ENCODE peak calls at places on chromosomes 13 and 19, in nine cellular contexts. One of them, this sample, is unnamed.

GRCh38 chr13:89375839-89376238 is 1704.7 kb downstream of the SLITRK5 start:
- DNase-seq in uterus: no peak
- DNase-seq in tibial nerve: no peak
- DNase-seq in AG04449: no peak
- DNase-seq in transverse colon: no peak
- DNase-seq in pancreas: no peak
- DNase-seq in upper lobe of right lung: no peak
- DNase-seq in body of pancreas: no peak
- DNase-seq in GM23338: no peak
- DNase-seq in this sample: no peak

GRCh38 chr19:44848036-44848804 is 2.1 kb downstream of the NECTIN2 start:
- DNase-seq in uterus: peak
- DNase-seq in tibial nerve: no peak
- DNase-seq in AG04449: no peak
- DNase-seq in transverse colon: no peak
- DNase-seq in pancreas: no peak
- DNase-seq in upper lobe of right lung: no peak
- DNase-seq in body of pancreas: peak
- DNase-seq in GM23338: peak
- DNase-seq in this sample: peak

GRCh38 chr19:58558066-58558622 is at the start of gene UBE2M:
- DNase-seq in uterus: peak
- DNase-seq in tibial nerve: no peak
- DNase-seq in AG04449: no peak
- DNase-seq in transverse colon: peak
- DNase-seq in pancreas: peak
- DNase-seq in upper lobe of right lung: peak
- DNase-seq in body of pancreas: peak
- DNase-seq in GM23338: peak
- DNase-seq in this sample: peak

GRCh38 chr13:109698779-109699178 is 87.6 kb downstream of the IRS2 start:
- DNase-seq in uterus: no peak
- DNase-seq in tibial nerve: no peak
- DNase-seq in AG04449: peak
- DNase-seq in transverse colon: no peak
- DNase-seq in pancreas: no peak
- DNase-seq in upper lobe of right lung: no peak
- DNase-seq in body of pancreas: no peak
- DNase-seq in GM23338: no peak
- DNase-seq in this sample: no peak

GRCh38 chr13:96934889-96935490 is 59.3 kb downstream of the OXGR1 start:
- DNase-seq in uterus: no peak
- DNase-seq in tibial nerve: no peak
- DNase-seq in AG04449: no peak
- DNase-seq in transverse colon: no peak
- DNase-seq in pancreas: no peak
- DNase-seq in upper lobe of right lung: no peak
- DNase-seq in body of pancreas: no peak
- DNase-seq in GM23338: no peak
- DNase-seq in this sample: no peak

GRCh38 chr13:19061278-19061677 is 120.3 kb downstream of the TUBA3C start:
- DNase-seq in uterus: no peak
- DNase-seq in tibial nerve: no peak
- DNase-seq in AG04449: no peak
- DNase-seq in transverse colon: no peak
- DNase-seq in pancreas: no peak
- DNase-seq in upper lobe of right lung: no peak
- DNase-seq in body of pancreas: no peak
- DNase-seq in GM23338: no peak
- DNase-seq in this sample: no peak

GRCh38 chr13:44744880-44745633 is 168.9 kb upstream of the TSC22D1 start:
- DNase-seq in uterus: no peak
- DNase-seq in tibial nerve: no peak
- DNase-seq in AG04449: no peak
- DNase-seq in transverse colon: no peak
- DNase-seq in pancreas: no peak
- DNase-seq in upper lobe of right lung: no peak
- DNase-seq in body of pancreas: no peak
- DNase-seq in GM23338: no peak
- DNase-seq in this sample: no peak

GRCh38 chr13:27172495-27172842 is 858 bp upstream of the USP12 start:
- DNase-seq in uterus: no peak
- DNase-seq in tibial nerve: no peak
- DNase-seq in AG04449: no peak
- DNase-seq in transverse colon: no peak
- DNase-seq in pancreas: no peak
- DNase-seq in upper lobe of right lung: no peak
- DNase-seq in body of pancreas: no peak
- DNase-seq in GM23338: no peak
- DNase-seq in this sample: no peak

GRCh38 chr19:29277107-29277506 is 64.2 kb upstream of the UQCRFS1 start:
- DNase-seq in uterus: no peak
- DNase-seq in tibial nerve: no peak
- DNase-seq in AG04449: no peak
- DNase-seq in transverse colon: peak
- DNase-seq in pancreas: no peak
- DNase-seq in upper lobe of right lung: peak
- DNase-seq in body of pancreas: no peak
- DNase-seq in GM23338: peak
- DNase-seq in this sample: peak

GRCh38 chr13:71876648-71877279 is 9.8 kb upstream of the DACH1 start:
- DNase-seq in uterus: no peak
- DNase-seq in tibial nerve: no peak
- DNase-seq in AG04449: no peak
- DNase-seq in transverse colon: no peak
- DNase-seq in pancreas: no peak
- DNase-seq in upper lobe of right lung: no peak
- DNase-seq in body of pancreas: no peak
- DNase-seq in GM23338: no peak
- DNase-seq in this sample: no peak

GRCh38 chr19:46660008-46660517 is 919 bp downstream of the DACT3 start:
- DNase-seq in uterus: peak
- DNase-seq in tibial nerve: no peak
- DNase-seq in AG04449: no peak
- DNase-seq in transverse colon: no peak
- DNase-seq in pancreas: no peak
- DNase-seq in upper lobe of right lung: no peak
- DNase-seq in body of pancreas: peak
- DNase-seq in GM23338: peak
- DNase-seq in this sample: peak

GRCh38 chr13:20401958-20402856 is 123.5 kb downstream of the CRYL1 start:
- DNase-seq in uterus: no peak
- DNase-seq in tibial nerve: no peak
- DNase-seq in AG04449: peak
- DNase-seq in transverse colon: no peak
- DNase-seq in pancreas: no peak
- DNase-seq in upper lobe of right lung: no peak
- DNase-seq in body of pancreas: no peak
- DNase-seq in GM23338: no peak
- DNase-seq in this sample: peak

GRCh38 chr13:113991191-113991669 is 17.4 kb upstream of the C13orf46 start:
- DNase-seq in uterus: no peak
- DNase-seq in tibial nerve: no peak
- DNase-seq in AG04449: no peak
- DNase-seq in transverse colon: no peak
- DNase-seq in pancreas: no peak
- DNase-seq in upper lobe of right lung: peak
- DNase-seq in body of pancreas: no peak
- DNase-seq in GM23338: no peak
- DNase-seq in this sample: peak

GRCh38 chr19:49809155-49809986 is 3.7 kb downstream of the FUZ start:
- DNase-seq in uterus: peak
- DNase-seq in tibial nerve: no peak
- DNase-seq in AG04449: no peak
- DNase-seq in transverse colon: peak
- DNase-seq in pancreas: peak
- DNase-seq in upper lobe of right lung: peak
- DNase-seq in body of pancreas: peak
- DNase-seq in GM23338: peak
- DNase-seq in this sample: peak

GRCh38 chr13:80084086-80084676 is 256.7 kb downstream of the SPRY2 start:
- DNase-seq in uterus: no peak
- DNase-seq in tibial nerve: no peak
- DNase-seq in AG04449: peak
- DNase-seq in transverse colon: no peak
- DNase-seq in pancreas: no peak
- DNase-seq in upper lobe of right lung: no peak
- DNase-seq in body of pancreas: no peak
- DNase-seq in GM23338: peak
- DNase-seq in this sample: no peak

GRCh38 chr13:39596176-39596575 is 6.8 kb downstream of the LHFPL6 start:
- DNase-seq in uterus: no peak
- DNase-seq in tibial nerve: no peak
- DNase-seq in AG04449: no peak
- DNase-seq in transverse colon: no peak
- DNase-seq in pancreas: no peak
- DNase-seq in upper lobe of right lung: no peak
- DNase-seq in body of pancreas: no peak
- DNase-seq in GM23338: no peak
- DNase-seq in this sample: no peak

GRCh38 chr13:81487151-81487550 is 1146.2 kb upstream of the SPRY2 start:
- DNase-seq in uterus: no peak
- DNase-seq in tibial nerve: no peak
- DNase-seq in AG04449: no peak
- DNase-seq in transverse colon: no peak
- DNase-seq in pancreas: no peak
- DNase-seq in upper lobe of right lung: no peak
- DNase-seq in body of pancreas: peak
- DNase-seq in GM23338: peak
- DNase-seq in this sample: no peak

GRCh38 chr13:110942248-110942981 is 27.5 kb upstream of the ANKRD10 start:
- DNase-seq in uterus: no peak
- DNase-seq in tibial nerve: no peak
- DNase-seq in AG04449: no peak
- DNase-seq in transverse colon: no peak
- DNase-seq in pancreas: no peak
- DNase-seq in upper lobe of right lung: no peak
- DNase-seq in body of pancreas: no peak
- DNase-seq in GM23338: no peak
- DNase-seq in this sample: no peak

GRCh38 chr13:25874907-25875306 is 176.9 kb downstream of the SHISA2 start:
- DNase-seq in uterus: no peak
- DNase-seq in tibial nerve: no peak
- DNase-seq in AG04449: no peak
- DNase-seq in transverse colon: peak
- DNase-seq in pancreas: no peak
- DNase-seq in upper lobe of right lung: no peak
- DNase-seq in body of pancreas: no peak
- DNase-seq in GM23338: no peak
- DNase-seq in this sample: no peak

GRCh38 chr19:38792250-38793111 is 3.5 kb downstream of the LGALS7B start:
- DNase-seq in uterus: no peak
- DNase-seq in tibial nerve: no peak
- DNase-seq in AG04449: no peak
- DNase-seq in transverse colon: peak
- DNase-seq in pancreas: no peak
- DNase-seq in upper lobe of right lung: peak
- DNase-seq in body of pancreas: no peak
- DNase-seq in GM23338: peak
- DNase-seq in this sample: peak

GRCh38 chr19:28023064-28023463 is 1189.9 kb downstream of the UQCRFS1 start:
- DNase-seq in uterus: no peak
- DNase-seq in tibial nerve: no peak
- DNase-seq in AG04449: no peak
- DNase-seq in transverse colon: no peak
- DNase-seq in pancreas: no peak
- DNase-seq in upper lobe of right lung: no peak
- DNase-seq in body of pancreas: no peak
- DNase-seq in GM23338: no peak
- DNase-seq in this sample: no peak

DNA sequence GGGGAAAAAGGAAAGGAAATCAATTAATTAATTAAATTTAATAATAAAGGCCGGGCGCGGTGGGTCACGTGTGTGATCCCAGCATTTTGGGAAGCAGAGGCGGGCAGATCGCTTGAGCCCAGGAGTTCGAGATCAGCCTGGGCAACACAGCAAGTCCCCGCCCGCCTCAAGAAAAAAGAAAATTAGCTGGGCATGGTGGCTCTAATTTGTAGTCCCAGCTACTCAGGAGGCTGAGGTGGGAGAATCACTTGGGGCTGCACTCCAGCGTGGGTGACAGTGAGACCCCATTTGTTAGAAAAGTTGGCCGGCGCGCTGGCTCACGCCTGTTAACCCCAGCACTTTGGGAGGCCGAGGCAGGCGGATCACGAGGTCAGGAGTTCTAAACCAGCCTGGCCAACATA is 733 bp upstream of the CD320 start:
- DNase-seq in uterus: peak
- DNase-seq in tibial nerve: peak
- DNase-seq in AG04449: no peak
- DNase-seq in transverse colon: no peak
- DNase-seq in pancreas: peak
- DNase-seq in upper lobe of right lung: no peak
- DNase-seq in body of pancreas: peak
- DNase-seq in GM23338: no peak
- DNase-seq in this sample: peak
- H3K4me3 ChIP-seq in uterus: peak
- H3K4me3 ChIP-seq in tibial nerve: peak
- H3K4me3 ChIP-seq in AG04449: no peak
- H3K4me3 ChIP-seq in transverse colon: no peak
- H3K4me3 ChIP-seq in pancreas: peak
- H3K4me3 ChIP-seq in upper lobe of right lung: peak
- H3K4me3 ChIP-seq in body of pancreas: no peak
- H3K4me3 ChIP-seq in GM23338: peak
- H3K4me3 ChIP-seq in this sample: peak

GRCh38 chr19:16684216-16684615 is 23.3 kb downstream of the TMEM38A start:
- DNase-seq in uterus: no peak
- DNase-seq in tibial nerve: no peak
- DNase-seq in AG04449: no peak
- DNase-seq in transverse colon: no peak
- DNase-seq in pancreas: no peak
- DNase-seq in upper lobe of right lung: no peak
- DNase-seq in body of pancreas: no peak
- DNase-seq in GM23338: no peak
- DNase-seq in this sample: no peak
- H3K4me3 ChIP-seq in uterus: no peak
- H3K4me3 ChIP-seq in tibial nerve: no peak
- H3K4me3 ChIP-seq in AG04449: no peak
- H3K4me3 ChIP-seq in transverse colon: no peak
- H3K4me3 ChIP-seq in pancreas: no peak
- H3K4me3 ChIP-seq in upper lobe of right lung: no peak
- H3K4me3 ChIP-seq in body of pancreas: no peak
- H3K4me3 ChIP-seq in GM23338: no peak
- H3K4me3 ChIP-seq in this sample: no peak

GRCh38 chr19:5990289-5990797 is 12.4 kb upstream of the RANBP3 start:
- DNase-seq in uterus: no peak
- DNase-seq in tibial nerve: no peak
- DNase-seq in AG04449: no peak
- DNase-seq in transverse colon: no peak
- DNase-seq in pancreas: no peak
- DNase-seq in upper lobe of right lung: no peak
- DNase-seq in body of pancreas: no peak
- DNase-seq in GM23338: peak
- DNase-seq in this sample: no peak
- H3K4me3 ChIP-seq in uterus: no peak
- H3K4me3 ChIP-seq in tibial nerve: no peak
- H3K4me3 ChIP-seq in AG04449: no peak
- H3K4me3 ChIP-seq in transverse colon: no peak
- H3K4me3 ChIP-seq in pancreas: no peak
- H3K4me3 ChIP-seq in upper lobe of right lung: no peak
- H3K4me3 ChIP-seq in body of pancreas: no peak
- H3K4me3 ChIP-seq in GM23338: peak
- H3K4me3 ChIP-seq in this sample: no peak

DNA sequence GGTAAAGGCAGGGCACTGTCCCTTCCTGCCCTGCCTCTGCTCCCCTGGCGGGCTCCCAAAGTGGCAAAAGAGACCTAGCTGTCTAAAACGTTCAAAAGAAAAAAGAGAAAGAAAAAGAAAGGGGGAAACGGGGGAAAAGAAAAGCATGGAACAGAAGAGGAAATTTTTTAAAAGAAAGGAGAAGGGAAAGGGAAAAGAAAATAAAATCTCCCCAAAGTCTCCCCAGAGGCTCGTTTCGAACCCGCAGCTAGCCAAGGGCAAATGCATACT is 37.0 kb upstream of the FLT1 start:
- DNase-seq in uterus: no peak
- DNase-seq in tibial nerve: no peak
- DNase-seq in AG04449: no peak
- DNase-seq in transverse colon: no peak
- DNase-seq in pancreas: no peak
- DNase-seq in upper lobe of right lung: no peak
- DNase-seq in body of pancreas: no peak
- DNase-seq in GM23338: no peak
- DNase-seq in this sample: no peak
- H3K4me3 ChIP-seq in uterus: peak
- H3K4me3 ChIP-seq in tibial nerve: peak
- H3K4me3 ChIP-seq in AG04449: peak
- H3K4me3 ChIP-seq in transverse colon: no peak
- H3K4me3 ChIP-seq in pancreas: no peak
- H3K4me3 ChIP-seq in upper lobe of right lung: peak
- H3K4me3 ChIP-seq in body of pancreas: no peak
- H3K4me3 ChIP-seq in GM23338: peak
- H3K4me3 ChIP-seq in this sample: peak

This sample was measured in sigmoid colon.